ENCODE peak calls at places on chromosomes 16 and 17, in six cellular contexts. A is cardiac fibroblast, M is omental fat pad, U is right atrium auricular region, V is A549, Z is sigmoid colon. P is an unnamed sample.

GRCh38 chr16:25707982-25708583 is 16.3 kb downstream of the HS3ST4 start:
- DNase-seq in V (no peak), U (no peak), M (no peak), Z (no peak), A (peak; percentile 26), P (peak; percentile 42)

GRCh38 chr17:8117367-8117979 is 841 bp downstream of the ALOXE3 start:
- DNase-seq in M (no peak), Z (no peak), A (no peak), U (no peak), V (no peak), P (no peak)

GRCh38 chr16:54370653-54371052 is 84.1 kb upstream of the IRX3 start:
- DNase-seq in U (peak; percentile 59), A (no peak), M (no peak), Z (no peak), V (no peak), P (no peak)

GRCh38 chr16:49605536-49606241 is 232.1 kb downstream of the C16orf78 start:
- DNase-seq in U (peak; percentile 26), V (no peak), Z (no peak), M (no peak), A (no peak), P (no peak)

GRCh38 chr17:700504-701094 is 14.0 kb downstream of the VPS53 start:
- DNase-seq in M (no peak), Z (no peak), U (no peak), V (peak; percentile 73), A (peak; percentile 56), P (peak; percentile 69)

GRCh38 chr17:83173180-83173996 is 94.0 kb downstream of the METRNL start:
- DNase-seq in Z (peak; percentile 60), U (peak; percentile 32), A (no peak), M (no peak), V (no peak), P (no peak)

GRCh38 chr16:56625943-56626654 is 518 bp downstream of the MT1E start:
- DNase-seq in U (no peak), A (peak; percentile 85), Z (peak; percentile 91), V (no peak), M (no peak), P (no peak)

GRCh38 chr17:61309857-61310256 is 89.8 kb upstream of the TBX2 start:
- DNase-seq in Z (no peak), M (no peak), A (peak; percentile 89), U (no peak), V (no peak), P (no peak)

GRCh38 chr16:72066747-72067146 is 3.7 kb downstream of the HPR start:
- DNase-seq in A (peak; percentile 57), Z (no peak), V (peak; percentile 48), U (no peak), M (no peak), P (peak; percentile 32)

GRCh38 chr16:84806256-84806889 is 13.4 kb upstream of the CRISPLD2 start:
- DNase-seq in U (peak; percentile 78), V (peak; percentile 52), A (peak; percentile 90), Z (peak; percentile 81), M (no peak), P (peak; percentile 53)

GRCh38 chr17:34885076-34885475 is 76.2 kb downstream of the CCT6B start:
- DNase-seq in U (no peak), A (no peak), M (no peak), Z (no peak), V (no peak), P (no peak)

GRCh38 chr16:68022728-68023537 is at the start of the genes DDX28 and DUS2:
- DNase-seq in Z (peak; percentile 95), U (peak; percentile 93), A (peak; percentile 95), M (peak; percentile 93), V (peak; percentile 73), P (peak; percentile 93)
- TF ChIP-seq CTCF in Z (no peak), U (no peak), A (no peak), M (no peak), V (no peak), P (no peak)

GRCh38 chr16:68049448-68049847 is 26.4 kb downstream of the DUS2 start:
- DNase-seq in A (no peak), U (no peak), M (no peak), Z (peak; percentile 20), V (no peak), P (no peak)

GRCh38 chr16:68047987-68048386 is 24.9 kb downstream of the DUS2 start:
- DNase-seq in V (no peak), A (no peak), U (no peak), Z (no peak), M (no peak), P (no peak)
- TF ChIP-seq CTCF in V (no peak), A (no peak), U (no peak), Z (no peak), M (no peak), P (no peak)

DNA sequence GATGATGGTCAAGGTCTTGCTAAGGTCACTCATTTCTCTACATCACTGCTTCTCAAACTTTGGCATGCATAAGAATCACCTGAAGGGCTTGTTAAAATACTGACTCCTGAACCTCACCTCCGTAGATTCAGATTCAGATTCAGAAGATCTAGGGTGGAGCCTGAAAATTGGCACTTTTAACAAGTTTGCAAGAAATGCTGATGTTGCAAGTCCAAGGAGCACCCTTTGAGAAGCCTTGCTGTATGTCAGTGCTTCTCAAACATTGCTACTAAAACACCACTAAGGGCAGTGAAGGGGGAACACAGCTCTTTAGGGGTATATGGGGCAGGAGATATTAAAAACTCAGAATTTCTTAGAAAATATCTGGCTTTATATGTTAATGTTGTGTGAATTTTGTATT is 13.7 kb upstream of the MYH1 start:
- DNase-seq in V (no peak), M (no peak), Z (no peak), A (no peak), U (no peak), P (no peak)
- TF ChIP-seq CTCF in V (no peak), M (no peak), Z (no peak), A (no peak), U (no peak), P (no peak)

GRCh38 chr17:80862978-80863377 is 128.7 kb upstream of the CHMP6 start:
- DNase-seq in A (no peak), U (no peak), Z (peak; percentile 45), V (no peak), M (no peak), P (no peak)

GRCh38 chr17:80860703-80861359 is 130.8 kb upstream of the CHMP6 start:
- DNase-seq in Z (no peak), M (no peak), U (no peak), A (no peak), V (no peak), P (no peak)

GRCh38 chr17:80862341-80862969 is 129.2 kb upstream of the CHMP6 start:
- DNase-seq in M (no peak), U (no peak), V (no peak), A (no peak), Z (peak; percentile 61), P (no peak)

GRCh38 chr17:80861360-80861861 is 130.2 kb upstream of the CHMP6 start:
- DNase-seq in Z (peak; percentile 60), V (no peak), M (no peak), A (no peak), U (no peak), P (no peak)

GRCh38 chr17:80861892-80862291 is 129.7 kb upstream of the CHMP6 start:
- DNase-seq in V (peak; percentile 55), M (no peak), A (peak; percentile 34), Z (peak; percentile 81), U (no peak), P (no peak)
- TF ChIP-seq CTCF in V (peak; percentile 41), M (no peak), A (peak; percentile 40), Z (peak; percentile 41), U (no peak), P (no peak)

GRCh38 chr17:50938821-50939541 is 72.8 kb upstream of the TOB1 start:
- DNase-seq in M (no peak), U (no peak), Z (peak; percentile 53), V (no peak), A (no peak), P (no peak)

GRCh38 chr17:50939542-50939794 is 73.3 kb upstream of the TOB1 start:
- DNase-seq in Z (no peak), A (no peak), V (no peak), M (no peak), U (no peak), P (no peak)

GRCh38 chr17:50943575-50943933 is 77.4 kb upstream of the TOB1 start:
- DNase-seq in A (no peak), M (no peak), Z (peak; percentile 66), U (no peak), V (no peak), P (peak; percentile 9)

GRCh38 chr17:50944054-50944901 is 78.1 kb upstream of the TOB1 start:
- DNase-seq in V (peak; percentile 94), M (no peak), Z (peak; percentile 88), A (peak; percentile 32), U (no peak), P (peak; percentile 76)

DNA sequence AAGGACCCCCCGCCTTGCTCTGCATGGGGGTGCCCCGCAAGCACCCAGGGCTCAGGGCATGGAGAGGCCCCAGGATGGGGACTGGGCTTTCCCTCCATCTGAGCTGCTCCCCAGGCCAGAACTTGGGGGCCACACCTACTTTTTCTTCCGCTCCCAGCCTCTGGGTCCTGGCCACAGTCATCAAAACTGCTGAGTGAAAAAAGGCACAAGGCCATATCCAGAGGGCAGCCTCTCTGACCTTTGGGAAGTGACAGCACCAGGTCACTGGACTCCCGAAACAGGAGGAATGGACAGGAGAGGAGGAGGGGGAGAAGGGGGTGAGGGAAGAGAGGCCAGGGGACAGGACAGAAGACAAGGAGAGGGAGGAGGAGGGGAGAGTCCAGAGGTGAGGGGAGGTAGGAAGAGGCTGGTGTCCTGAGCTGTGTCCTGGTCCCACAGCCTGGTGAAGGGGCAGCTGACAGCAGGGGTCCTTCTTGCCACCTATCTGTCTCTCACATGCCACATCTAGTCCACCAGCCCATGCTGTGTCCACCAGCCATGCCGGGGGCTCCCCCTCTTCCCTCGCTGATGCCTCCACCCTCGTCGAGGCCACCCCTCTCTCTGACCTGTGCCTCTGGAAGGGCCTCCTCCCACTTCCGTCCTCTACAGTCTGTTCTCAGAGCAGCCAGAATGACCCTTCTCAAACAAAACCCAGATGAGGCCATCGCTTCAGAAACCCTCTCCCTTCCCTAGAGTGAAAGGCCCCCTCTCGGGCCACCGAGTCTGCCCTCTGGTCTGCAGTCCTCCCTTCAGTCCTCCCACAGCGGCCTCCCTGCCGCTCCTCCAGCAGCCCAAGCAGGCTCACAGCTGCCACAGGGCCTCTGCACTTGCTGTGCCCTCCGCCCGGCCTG is 73.9 kb upstream of the TOB1 start:
- DNase-seq in V (no peak), U (no peak), A (no peak), M (no peak), Z (peak; percentile 56), P (no peak)
- TF ChIP-seq CTCF in V (no peak), U (no peak), A (no peak), M (no peak), Z (no peak), P (no peak)

DNA sequence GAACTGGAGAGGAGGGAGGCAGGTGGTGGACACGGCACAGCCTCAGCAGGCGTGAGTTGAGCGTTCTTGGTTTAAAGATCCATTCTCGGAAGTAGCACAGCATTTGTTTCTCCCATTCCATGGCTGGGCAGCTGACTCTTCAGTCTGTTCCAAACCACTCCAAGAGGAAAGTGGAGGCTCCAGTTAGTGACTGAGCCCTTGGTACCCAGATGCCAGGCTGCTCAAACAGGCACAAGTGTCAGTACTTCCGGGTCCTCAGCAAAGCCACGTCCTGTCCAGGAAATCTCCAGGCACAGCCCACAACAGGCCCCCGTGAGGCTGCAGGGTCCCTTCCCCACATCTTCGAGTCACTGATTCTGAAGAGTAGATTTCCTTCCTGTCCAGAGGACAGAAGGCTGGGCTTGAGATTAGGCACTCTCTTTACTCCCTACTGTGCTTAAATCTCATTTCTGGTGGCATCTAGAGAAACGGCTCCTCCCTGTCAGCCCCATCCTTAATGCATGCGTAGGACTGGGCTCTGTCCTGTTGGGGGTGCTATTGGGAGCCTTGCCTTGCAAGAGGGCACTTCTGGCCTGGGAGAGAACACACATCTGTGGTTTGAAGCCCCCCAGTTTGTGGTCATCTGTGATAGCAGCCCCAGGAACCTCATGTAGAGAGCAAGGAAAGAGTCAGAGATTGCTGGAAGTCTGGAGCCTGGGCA is 39.7 kb upstream of the NAT9 start:
- DNase-seq in Z (no peak), M (no peak), A (no peak), V (no peak), U (no peak), P (no peak)
- TF ChIP-seq CTCF in Z (no peak), M (no peak), A (no peak), V (no peak), U (no peak), P (no peak)

P was measured in GM20000.